ENCODE peak calls at places on chromosomes 12 and 14, in seven cellular contexts. S is D721Med, P is cardiac muscle cell, C is foreskin fibroblast, L is neural progenitor cell, R is tibial nerve, Y is Peyer's patch. D is an unnamed sample.

GRCh38 chr14:91149462-91149861 is 35.6 kb downstream of the DGLUCY start:
- DNase-seq in P (no peak), S (no peak), L (no peak), C (peak), Y (no peak), R (peak), D (no peak)

GRCh38 chr12:114671664-114672476 is 12.1 kb downstream of the TBX3 start:
- DNase-seq in P (no peak), C (peak), Y (no peak), S (no peak), L (peak), R (no peak), D (no peak)

GRCh38 chr14:68479247-68479646 is 313.6 kb downstream of the ZFP36L1 start:
- DNase-seq in R (no peak), C (no peak), P (peak), S (no peak), Y (no peak), L (no peak), D (no peak)

GRCh38 chr12:15446798-15447197 is 124.5 kb downstream of the PTPRO start:
- DNase-seq in Y (no peak), L (no peak), P (no peak), R (no peak), S (no peak), C (no peak), D (no peak)

GRCh38 chr14:92253381-92253894 is 69.5 kb upstream of the SLC24A4 start:
- DNase-seq in Y (no peak), C (no peak), R (no peak), L (peak), S (no peak), P (no peak), D (no peak)

GRCh38 chr12:103085541-103085940 is 128.1 kb downstream of the ASCL1 start:
- DNase-seq in Y (no peak), C (no peak), S (no peak), L (peak), P (no peak), R (no peak), D (no peak)

GRCh38 chr12:105041186-105041585 is 43.1 kb downstream of the ALDH1L2 start:
- DNase-seq in Y (no peak), L (no peak), R (no peak), P (no peak), S (no peak), C (no peak), D (no peak)

GRCh38 chr12:509494-509893 is 49.8 kb downstream of the B4GALNT3 start:
- DNase-seq in Y (no peak), R (no peak), L (peak), S (no peak), P (peak), C (no peak), D (no peak)

GRCh38 chr12:1614360-1614759 is 14.7 kb upstream of the WNT5B start:
- DNase-seq in C (no peak), P (no peak), Y (no peak), R (no peak), L (no peak), S (no peak), D (no peak)

GRCh38 chr14:60276347-60276746 is 27.3 kb downstream of the PPM1A start:
- DNase-seq in R (no peak), C (no peak), P (no peak), Y (no peak), S (no peak), L (no peak), D (no peak)

GRCh38 chr14:61662437-61663311 is 32.6 kb upstream of the HIF1A start:
- DNase-seq in L (peak), P (peak), S (no peak), Y (peak), C (peak), R (no peak), D (peak)

GRCh38 chr12:48286665-48287064 is 64.1 kb downstream of the ZNF641 start:
- DNase-seq in Y (no peak), S (no peak), L (peak), C (no peak), P (peak), R (no peak), D (no peak)

GRCh38 chr12:58580095-58580494 is 340.2 kb downstream of the LRIG3 start:
- DNase-seq in P (no peak), S (no peak), L (no peak), R (no peak), Y (no peak), C (no peak), D (no peak)

GRCh38 chr14:99378782-99379214 is 101.9 kb downstream of the SETD3 start:
- DNase-seq in S (no peak), R (no peak), C (peak), L (no peak), P (no peak), Y (no peak), D (no peak)

GRCh38 chr14:58152569-58152857 is 500 bp upstream of the ARMH4 start:
- DNase-seq in L (no peak), R (no peak), P (peak), Y (no peak), S (no peak), C (no peak), D (no peak)

GRCh38 chr14:88179725-88180124 is 143.3 kb downstream of the KCNK10 start:
- DNase-seq in L (no peak), S (no peak), R (no peak), Y (no peak), P (no peak), C (no peak), D (no peak)

GRCh38 chr12:66693901-66694513 is 15.1 kb upstream of the GRIP1 start:
- DNase-seq in S (peak), L (peak), C (peak), P (peak), Y (no peak), R (no peak), D (no peak)
- TF ChIP-seq CTCF in S (peak), L (peak), C (peak), P (peak), Y (peak), R (peak), D (peak)

GRCh38 chr14:95522556-95522955 is 6.1 kb upstream of the SYNE3 start:
- DNase-seq in L (no peak), R (no peak), C (no peak), P (no peak), S (no peak), Y (no peak), D (no peak)

GRCh38 chr14:95523051-95523817 is 6.8 kb upstream of the SYNE3 start:
- DNase-seq in R (no peak), Y (peak), L (no peak), S (no peak), P (no peak), C (no peak), D (peak)

GRCh38 chr14:95524706-95525512 is 8.5 kb upstream of the SYNE3 start:
- DNase-seq in R (no peak), C (no peak), S (no peak), Y (peak), L (no peak), P (no peak), D (peak)

GRCh38 chr14:95522116-95522515 is 5.7 kb upstream of the SYNE3 start:
- DNase-seq in R (no peak), C (no peak), Y (peak), S (no peak), L (no peak), P (no peak), D (no peak)

GRCh38 chr14:95523818-95524448 is 7.5 kb upstream of the SYNE3 start:
- DNase-seq in P (no peak), R (no peak), L (no peak), Y (peak), S (no peak), C (no peak), D (peak)
- TF ChIP-seq CTCF in P (peak), R (no peak), L (no peak), Y (no peak), S (no peak), C (no peak), D (no peak)

DNA sequence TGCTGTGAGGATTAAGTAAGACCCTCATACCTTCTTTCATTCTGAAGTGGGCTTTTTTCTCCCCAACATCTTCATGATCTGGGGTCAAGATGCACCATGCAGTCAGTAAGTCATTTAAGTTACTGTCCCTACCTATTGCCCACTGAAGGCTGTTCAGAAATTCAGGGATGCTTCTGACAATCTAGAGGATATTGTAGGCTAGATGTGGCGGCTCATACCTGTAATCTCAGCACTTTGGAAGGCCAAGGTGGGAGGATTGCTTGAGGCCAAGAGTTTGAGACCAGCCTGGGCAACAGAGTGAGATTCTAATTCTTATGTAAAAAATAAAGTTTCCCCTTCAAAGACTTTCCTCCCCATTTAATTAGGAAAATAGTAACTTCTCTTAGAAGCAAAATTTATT is 28.7 kb downstream of the PHETA1 start:
- DNase-seq in Y (no peak), R (no peak), P (no peak), C (no peak), S (no peak), L (no peak), D (no peak)
- TF ChIP-seq CTCF in Y (no peak), R (no peak), P (no peak), C (no peak), S (no peak), L (no peak), D (no peak)

DNA sequence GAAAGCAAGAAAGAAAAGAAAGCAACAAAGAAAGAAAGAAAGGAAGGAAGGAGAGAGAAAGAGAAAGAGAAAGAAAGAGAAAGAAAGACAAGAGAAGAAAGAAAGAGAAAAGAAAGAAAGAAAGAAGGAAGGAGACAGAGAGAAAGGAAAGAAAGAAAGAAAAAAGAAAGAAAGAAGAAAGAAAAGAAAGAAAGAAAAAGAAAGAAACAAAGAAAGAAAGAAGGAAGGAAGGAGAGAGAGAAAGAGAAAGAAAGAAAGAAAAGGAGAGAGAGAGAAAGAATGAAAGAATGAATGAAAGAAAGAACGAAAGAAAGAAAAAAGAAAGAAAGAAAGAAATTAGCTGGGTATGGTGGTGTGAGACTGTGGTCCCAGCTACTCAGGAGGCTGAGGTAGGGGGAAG is 400.1 kb upstream of the MDGA2 start:
- DNase-seq in L (no peak), C (no peak), R (no peak), S (no peak), Y (no peak), P (no peak), D (no peak)
- TF ChIP-seq CTCF in L (no peak), C (no peak), R (no peak), S (no peak), Y (no peak), P (no peak), D (no peak)

D was measured in natural killer cell.